ENCODE peak calls at places on chromosome 1, in four cellular contexts. Z is IMR-90, P is endothelial cell, N is suprapubic skin. F is an unnamed sample.

GRCh38 chr1:211198111-211198510 is 61.1 kb upstream of the RCOR3 start:
- DNase-seq in Z (peak; percentile 51), P (no peak), N (no peak), F (no peak)

GRCh38 chr1:117820694-117821381 is 108.6 kb downstream of the GDAP2 start:
- DNase-seq in N (no peak), Z (peak; percentile 50), P (no peak), F (no peak)

GRCh38 chr1:211469938-211470529 is 21.9 kb downstream of the RD3 start:
- DNase-seq in Z (peak; percentile 64), P (peak; percentile 87), N (peak; percentile 88), F (peak; percentile 94)

GRCh38 chr1:6859415-6860343 is 74.4 kb downstream of the CAMTA1 start:
- DNase-seq in Z (peak; percentile 99), N (no peak), P (no peak), F (no peak)

GRCh38 chr1:1573843-1574720 is 581 bp downstream of the SSU72 start:
- DNase-seq in P (peak; percentile 69), Z (peak; percentile 56), N (no peak), F (peak; percentile 70)

GRCh38 chr1:160953030-160953429 is 1.6 kb downstream of the ITLN2 start:
- DNase-seq in P (no peak), N (no peak), Z (no peak), F (no peak)

GRCh38 chr1:22121421-22121911 is 21.4 kb downstream of the WNT4 start:
- DNase-seq in P (no peak), N (no peak), Z (no peak), F (peak; percentile 25)

GRCh38 chr1:53524428-53525400 is 65.5 kb downstream of the DMRTB1 start:
- DNase-seq in Z (no peak), N (no peak), P (no peak), F (peak; percentile 63)

GRCh38 chr1:36576118-36576517 is 93.4 kb upstream of the CSF3R start:
- DNase-seq in Z (peak; percentile 19), P (peak; percentile 85), N (no peak), F (peak; percentile 74)

GRCh38 chr1:205849619-205850355 is at the start of gene PM20D1:
- DNase-seq in N (peak; percentile 84), Z (peak; percentile 69), P (peak; percentile 44), F (peak; percentile 86)

GRCh38 chr1:6245869-6246496 is 2.0 kb downstream of the HES3 start:
- DNase-seq in P (no peak), N (no peak), Z (no peak), F (no peak)

DNA sequence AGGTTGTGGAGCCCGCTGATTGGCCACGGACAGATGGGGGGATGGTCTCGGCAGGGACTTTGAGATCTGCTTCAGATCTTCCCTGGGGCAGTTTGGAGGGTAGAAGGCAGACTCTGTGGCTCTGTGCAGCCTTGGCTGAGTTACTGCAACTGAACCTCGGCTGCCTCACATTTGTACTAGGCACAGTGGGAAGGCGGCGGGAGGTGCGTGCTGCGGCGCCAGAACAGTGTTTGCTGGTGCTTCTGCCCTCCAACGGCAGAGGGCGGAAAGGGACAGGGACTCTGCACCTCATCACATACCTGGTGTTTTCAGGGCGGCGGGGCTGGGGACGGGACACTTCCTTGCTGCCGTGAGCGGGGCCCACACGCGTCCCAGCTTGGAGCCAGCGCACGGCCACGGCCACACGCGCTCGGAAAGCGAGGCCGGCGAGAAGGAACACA is 26.2 kb downstream of the SLC66A1 start:
- DNase-seq in P (peak; percentile 55), N (no peak), Z (no peak), F (peak; percentile 35)
- TF ChIP-seq CTCF in P (peak; percentile 35), N (peak; percentile 20), Z (no peak), F (no peak)

GRCh38 chr1:25361901-25362300 is 23.8 kb downstream of the TMEM50A start:
- DNase-seq in Z (no peak), N (no peak), P (no peak), F (no peak)
- TF ChIP-seq CTCF in Z (no peak), N (no peak), P (no peak), F (no peak)

DNA sequence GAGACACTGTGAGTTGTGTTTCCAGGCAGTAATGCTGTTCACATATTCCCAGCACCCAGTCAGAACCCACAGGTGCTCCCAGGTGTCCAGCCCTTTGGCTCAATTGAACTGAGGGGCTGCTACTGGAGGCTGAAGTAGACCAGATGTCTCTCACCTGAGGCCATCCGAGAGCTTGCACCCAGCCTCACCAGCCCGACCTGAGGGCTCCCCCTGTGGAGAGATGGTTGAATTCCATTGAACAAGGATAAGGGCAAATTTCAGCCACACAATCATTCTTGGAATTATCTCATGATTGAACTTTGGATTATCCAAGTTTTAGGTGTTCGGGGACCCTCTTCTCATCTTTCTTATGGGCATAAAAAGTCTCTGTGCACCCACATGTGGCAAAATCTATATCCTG is 52.1 kb downstream of the OBSCN start:
- DNase-seq in N (no peak), P (no peak), Z (no peak), F (no peak)
- TF ChIP-seq CTCF in N (no peak), P (no peak), Z (peak; percentile 13), F (no peak)

DNA sequence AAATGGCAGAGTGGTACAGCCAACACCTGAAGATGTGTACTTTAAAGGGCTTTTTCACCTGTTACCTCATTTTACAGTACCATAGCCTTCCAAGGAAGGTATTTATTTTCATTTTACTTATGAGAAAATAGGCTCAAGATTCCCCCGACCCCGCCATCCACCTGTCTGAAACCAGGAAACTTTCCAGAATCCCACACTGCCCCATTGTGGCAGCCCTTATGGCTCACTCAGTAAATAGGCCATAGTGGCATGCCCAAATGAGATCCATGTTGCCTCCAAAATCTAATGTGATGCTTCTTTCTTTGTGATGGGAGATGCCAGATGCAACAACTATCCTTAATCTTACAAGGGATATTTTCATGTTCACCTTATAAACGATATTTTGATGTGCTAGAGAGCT is 97.8 kb downstream of the EBNA1BP2 start:
- DNase-seq in P (peak; percentile 26), N (no peak), Z (no peak), F (no peak)
- TF ChIP-seq CTCF in P (no peak), N (no peak), Z (no peak), F (no peak)

GRCh38 chr1:236052227-236052993 is 12.5 kb downstream of the NID1 start:
- DNase-seq in N (no peak), P (no peak), Z (no peak), F (no peak)

GRCh38 chr1:236045771-236046170 is 19.1 kb downstream of the NID1 start:
- DNase-seq in P (no peak), Z (no peak), N (no peak), F (no peak)

GRCh38 chr1:236051107-236051885 is 13.6 kb downstream of the NID1 start:
- DNase-seq in P (no peak), Z (peak; percentile 55), N (no peak), F (peak; percentile 30)
- TF ChIP-seq CTCF in P (no peak), Z (no peak), N (no peak), F (no peak)

GRCh38 chr1:243336163-243336562 is 80.3 kb downstream of the SDCCAG8 start:
- DNase-seq in N (no peak), Z (no peak), P (no peak), F (no peak)

GRCh38 chr1:243343970-243344749 is 88.3 kb downstream of the SDCCAG8 start:
- DNase-seq in Z (peak; percentile 40), N (no peak), P (no peak), F (no peak)

GRCh38 chr1:243345205-243345604 is 89.4 kb downstream of the SDCCAG8 start:
- DNase-seq in Z (peak; percentile 3), P (no peak), N (no peak), F (peak; percentile 70)

GRCh38 chr1:243346016-243346415 is 90.2 kb downstream of the SDCCAG8 start:
- DNase-seq in N (no peak), Z (no peak), P (no peak), F (no peak)

DNA sequence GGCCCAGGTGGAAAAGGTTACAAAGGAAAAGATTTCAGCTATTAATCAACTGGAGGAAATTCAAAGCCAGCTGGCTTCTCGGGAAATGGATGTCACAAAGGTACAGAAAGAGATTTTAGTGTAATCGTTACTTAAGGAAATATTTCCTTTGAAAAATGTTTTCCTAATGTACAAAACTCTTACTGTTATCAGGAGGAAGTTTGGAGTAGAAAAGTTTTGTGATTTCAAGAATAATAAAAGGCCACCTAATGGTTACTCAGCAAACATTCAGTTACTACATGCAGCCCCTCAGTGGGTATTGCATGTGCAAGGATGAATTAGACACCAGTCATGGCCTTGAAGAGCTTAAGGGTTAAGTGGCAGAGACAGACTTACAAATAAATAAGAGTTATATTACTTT is 85.2 kb downstream of the SDCCAG8 start:
- DNase-seq in Z (peak; percentile 49), N (no peak), P (no peak), F (no peak)
- TF ChIP-seq CTCF in Z (no peak), N (no peak), P (no peak), F (no peak)

F was measured in testis.